ENCODE peak calls at places on chromosome 15, in four cellular contexts. K, O, A and J are unnamed samples.
A peak's percentile ranks its signal among the peaks of the same experiment; 100 is the strongest.

GRCh38 chr15:41182266-41182665 is 48.3 kb downstream of the EXD1 start:
- DNase-seq in A (no peak), O (no peak), K (no peak), J (no peak)

GRCh38 chr15:55799287-55800212 is 56.6 kb upstream of the PRTG start:
- DNase-seq in A (peak; percentile 80), O (peak; percentile 70), K (peak; percentile 66), J (peak; percentile 84)

GRCh38 chr15:74200394-74200793 is 2.2 kb downstream of the STRA6 start:
- DNase-seq in K (peak; percentile 86), O (peak; percentile 83), A (no peak), J (peak; percentile 64)

GRCh38 chr15:69794643-69795461 is 302.9 kb downstream of the TLE3 start:
- DNase-seq in O (peak; percentile 50), A (no peak), K (peak; percentile 78), J (no peak)

GRCh38 chr15:61275901-61276300 is 46.8 kb upstream of the RORA start:
- DNase-seq in O (no peak), A (no peak), K (no peak), J (peak; percentile 65)

GRCh38 chr15:99584081-99584600 is 18.4 kb downstream of the MEF2A start:
- DNase-seq in O (no peak), A (no peak), K (no peak), J (no peak)

GRCh38 chr15:29805043-29805707 is 17.1 kb downstream of the TJP1 start:
- DNase-seq in O (peak; percentile 91), A (no peak), K (peak; percentile 84), J (no peak)

GRCh38 chr15:43977072-43977884 is 150.5 kb downstream of the WDR76 start:
- DNase-seq in O (no peak), A (no peak), K (no peak), J (no peak)

GRCh38 chr15:64566629-64567427 is 106.5 kb downstream of the ZNF609 start:
- DNase-seq in O (no peak), K (no peak), A (no peak), J (no peak)

GRCh38 chr15:99029358-99029871 is 21.8 kb upstream of the PGPEP1L start:
- DNase-seq in A (no peak), K (peak; percentile 24), O (no peak), J (peak; percentile 59)

GRCh38 chr15:73599934-73600333 is 33.3 kb downstream of the NPTN start:
- DNase-seq in A (no peak), K (peak; percentile 75), O (no peak), J (no peak)

GRCh38 chr15:63323798-63324651 is 46.6 kb downstream of the APH1B start:
- DNase-seq in O (no peak), A (no peak), K (peak; percentile 67), J (no peak)

GRCh38 chr15:80202641-80203360 is 49.2 kb downstream of the CTXND1 start:
- DNase-seq in A (no peak), O (no peak), K (no peak), J (no peak)

GRCh38 chr15:27868828-27869404 is 230.2 kb downstream of the OCA2 start:
- DNase-seq in A (no peak), O (no peak), K (no peak), J (no peak)

GRCh38 chr15:94582368-94582767 is 351.0 kb downstream of the MCTP2 start:
- DNase-seq in K (peak; percentile 3), O (peak; percentile 25), A (peak; percentile 81), J (peak; percentile 37)

GRCh38 chr15:91100561-91101355 is 701 bp downstream of the SV2B start:
- DNase-seq in K (peak; percentile 41), A (peak; percentile 23), O (peak; percentile 21), J (no peak)

GRCh38 chr15:90885432-90886290 is 1.4 kb downstream of the FES start:
- DNase-seq in A (peak; percentile 85), O (peak; percentile 70), K (peak; percentile 68), J (peak; percentile 84)

GRCh38 chr15:91385301-91385700 is 285.2 kb downstream of the SV2B start:
- DNase-seq in O (peak; percentile 28), A (no peak), K (peak; percentile 1), J (no peak)

GRCh38 chr15:40693904-40694705 is 869 bp upstream of the RAD51 start:
- DNase-seq in K (peak; percentile 39), O (peak; percentile 3), A (no peak), J (no peak)

GRCh38 chr15:66955871-66956585 is 109.4 kb upstream of the SMAD3 start:
- DNase-seq in O (peak; percentile 48), K (peak; percentile 84), A (no peak), J (no peak)

GRCh38 chr15:101489236-101489632 is 273 bp downstream of the PCSK6 start:
- DNase-seq in O (peak; percentile 14), K (peak; percentile 42), A (peak; percentile 68), J (peak; percentile 74)

GRCh38 chr15:90683876-90684275 is 33.3 kb upstream of the BLM start:
- DNase-seq in O (no peak), A (peak; percentile 15), K (no peak), J (no peak)

GRCh38 chr15:101152914-101153313 is 98.9 kb downstream of the CHSY1 start:
- DNase-seq in K (no peak), A (peak; percentile 48), O (no peak), J (no peak)

GRCh38 chr15:99165020-99165790 is 60.3 kb downstream of the SYNM start:
- DNase-seq in K (no peak), O (no peak), A (no peak), J (no peak)

GRCh38 chr15:62940755-62941361 is 101.7 kb upstream of the TPM1 start:
- DNase-seq in O (peak; percentile 92), K (peak; percentile 98), A (no peak), J (peak; percentile 69)

GRCh38 chr15:101446527-101447167 is 42.9 kb downstream of the PCSK6 start:
- DNase-seq in O (no peak), K (peak; percentile 30), A (no peak), J (no peak)

GRCh38 chr15:47409038-47409437 is 308.3 kb upstream of the SEMA6D start:
- DNase-seq in K (no peak), A (no peak), O (peak; percentile 54), J (no peak)

GRCh38 chr15:65423150-65423976 is 616 bp upstream of the IGDCC4 start:
- DNase-seq in K (no peak), A (peak; percentile 43), O (no peak), J (no peak)

GRCh38 chr15:25783607-25784131 is 79.5 kb downstream of the ATP10A start:
- DNase-seq in K (peak; percentile 72), A (peak; percentile 68), O (peak; percentile 25), J (no peak)

GRCh38 chr15:65286069-65286703 is 497 bp downstream of the PARP16 start:
- DNase-seq in O (peak; percentile 9), K (peak; percentile 61), A (peak; percentile 87), J (no peak)

GRCh38 chr15:67515090-67515489 is 5.8 kb upstream of the C15orf61 start:
- DNase-seq in K (no peak), A (no peak), O (no peak), J (no peak)

GRCh38 chr15:77187751-77188464 is 117.0 kb upstream of the TSPAN3 start:
- DNase-seq in A (no peak), K (peak; percentile 78), O (peak; percentile 86), J (no peak)

GRCh38 chr15:57792729-57793449 is 86.4 kb downstream of the POLR2M start:
- DNase-seq in O (no peak), K (peak; percentile 11), A (peak; percentile 27), J (no peak)

GRCh38 chr15:73127302-73127936 is 75.2 kb downstream of the NEO1 start:
- DNase-seq in O (peak; percentile 46), A (peak; percentile 65), K (peak; percentile 56), J (peak; percentile 34)

GRCh38 chr15:86942285-86942684 is 862.6 kb downstream of the AGBL1 start:
- DNase-seq in K (no peak), O (no peak), A (no peak), J (no peak)

GRCh38 chr15:27850050-27850449 is 249.1 kb downstream of the OCA2 start:
- DNase-seq in K (no peak), A (no peak), O (no peak), J (no peak)

GRCh38 chr15:72935521-72935920 is 116.7 kb upstream of the NEO1 start:
- DNase-seq in O (no peak), A (no peak), K (no peak), J (no peak)

GRCh38 chr15:50137330-50137761 is 18.3 kb upstream of the ATP8B4 start:
- DNase-seq in K (peak; percentile 99), O (peak; percentile 71), A (no peak), J (no peak)

DNA sequence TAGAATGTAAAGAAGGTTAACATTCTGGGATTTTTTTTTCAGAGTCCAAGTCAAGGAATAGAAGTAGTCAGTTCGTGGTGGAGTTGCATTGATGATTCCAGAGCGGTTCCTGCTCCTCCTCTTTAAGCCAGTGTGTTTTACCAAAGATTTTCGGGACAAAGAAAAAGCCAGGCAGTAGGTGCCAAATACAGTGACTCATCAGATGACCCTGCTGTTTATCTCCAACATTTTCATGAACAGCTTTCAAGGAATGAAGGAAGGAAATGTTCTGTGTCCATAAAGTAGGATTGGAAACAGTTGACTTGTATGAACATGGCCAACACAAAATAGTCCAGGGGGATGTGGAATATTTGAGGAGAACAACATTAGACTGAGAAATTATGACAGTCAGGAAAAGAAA is 142.4 kb upstream of the TMC3 start:
- DNase-seq in K (peak; percentile 67), O (peak; percentile 68), A (no peak), J (no peak)
- H3K4me3 ChIP-seq in K (peak overlapping the region; percentile 51), O (no peak overlapping the region), A (no peak overlapping the region), J (no peak overlapping the region)

GRCh38 chr15:93036922-93037321 is 52.1 kb downstream of the RGMA start:
- DNase-seq in A (no peak), K (no peak), O (no peak), J (no peak)

GRCh38 chr15:93033434-93034045 is 55.5 kb downstream of the RGMA start:
- DNase-seq in K (no peak), A (no peak), O (no peak), J (no peak)

GRCh38 chr15:93035953-93036810 is 52.8 kb downstream of the RGMA start:
- DNase-seq in A (peak; percentile 50), K (peak; percentile 35), O (peak; percentile 53), J (peak; percentile 65)

GRCh38 chr15:93034512-93034911 is 54.5 kb downstream of the RGMA start:
- DNase-seq in K (no peak), O (no peak), A (no peak), J (no peak)

GRCh38 chr15:93035092-93035915 is 53.7 kb downstream of the RGMA start:
- DNase-seq in O (no peak), A (no peak), K (no peak), J (no peak)
- H3K4me3 ChIP-seq in O (no peak overlapping the region), A (no peak overlapping the region), K (no peak overlapping the region), J (no peak overlapping the region)

GRCh38 chr15:85381850-85382751 is 1.7 kb downstream of the AKAP13 start:
- DNase-seq in O (no peak), A (no peak), K (peak; percentile 53), J (no peak)
- H3K4me3 ChIP-seq in O (peak overlapping the region; percentile 72), A (peak overlapping the region; percentile 85), K (peak overlapping the region; percentile 80), J (peak overlapping the region; percentile 73)

GRCh38 chr15:39580117-39580629 is 706 bp upstream of the THBS1 start:
- DNase-seq in K (peak; percentile 96), O (peak; percentile 97), A (peak; percentile 94), J (peak; percentile 89)

GRCh38 chr15:39580630-39581500 is at the start of gene THBS1:
- DNase-seq in A (peak; percentile 95), K (peak; percentile 97), O (peak; percentile 97), J (no peak)

GRCh38 chr15:39579487-39580116 is 1.3 kb upstream of the THBS1 start:
- DNase-seq in O (peak; percentile 98), K (peak; percentile 91), A (peak; percentile 87), J (no peak)

GRCh38 chr15:39581501-39582285 is 814 bp downstream of the THBS1 start:
- DNase-seq in K (peak; percentile 86), A (peak; percentile 66), O (peak; percentile 71), J (no peak)

GRCh38 chr15:39578851-39579486 is 1.9 kb upstream of the THBS1 start:
- DNase-seq in K (peak; percentile 42), A (peak; percentile 50), O (peak; percentile 65), J (no peak)
- H3K4me3 ChIP-seq in K (peak overlapping the region; percentile 74), A (no peak overlapping the region), O (peak overlapping the region; percentile 91), J (no peak overlapping the region)